ENCODE peak calls at places on chromosomes 4 and X, in eight cellular contexts. One of them, this sample, is unnamed.

GRCh38 chrX:37883196-37883595 is 35.8 kb upstream of the DYNLT3 start:
- DNase-seq in ovary: no peak
- DNase-seq in upper lobe of left lung: no peak
- DNase-seq in IMR-90: peak
- DNase-seq in heart left ventricle: no peak
- DNase-seq in right lobe of liver: no peak
- DNase-seq in body of pancreas: no peak
- DNase-seq in adrenal gland: no peak
- DNase-seq in this sample: no peak

GRCh38 chrX:17459596-17459995 is 84.6 kb downstream of the NHS start:
- DNase-seq in ovary: no peak
- DNase-seq in upper lobe of left lung: no peak
- DNase-seq in IMR-90: peak
- DNase-seq in heart left ventricle: no peak
- DNase-seq in right lobe of liver: no peak
- DNase-seq in body of pancreas: no peak
- DNase-seq in adrenal gland: no peak
- DNase-seq in this sample: no peak

GRCh38 chrX:44651347-44651746 is 108.7 kb upstream of the FUNDC1 start:
- DNase-seq in ovary: no peak
- DNase-seq in upper lobe of left lung: no peak
- DNase-seq in IMR-90: no peak
- DNase-seq in heart left ventricle: no peak
- DNase-seq in right lobe of liver: no peak
- DNase-seq in body of pancreas: peak
- DNase-seq in adrenal gland: no peak
- DNase-seq in this sample: no peak

GRCh38 chr4:111945014-111945413 is 200.2 kb upstream of the FAM241A start:
- DNase-seq in ovary: no peak
- DNase-seq in upper lobe of left lung: no peak
- DNase-seq in IMR-90: no peak
- DNase-seq in heart left ventricle: no peak
- DNase-seq in right lobe of liver: no peak
- DNase-seq in body of pancreas: no peak
- DNase-seq in adrenal gland: no peak
- DNase-seq in this sample: no peak

GRCh38 chrX:132009344-132009743 is 13.8 kb upstream of the STK26 start:
- DNase-seq in ovary: no peak
- DNase-seq in upper lobe of left lung: no peak
- DNase-seq in IMR-90: no peak
- DNase-seq in heart left ventricle: no peak
- DNase-seq in right lobe of liver: no peak
- DNase-seq in body of pancreas: no peak
- DNase-seq in adrenal gland: no peak
- DNase-seq in this sample: no peak

GRCh38 chr4:184801781-184802180 is 24.0 kb downstream of the ACSL1 start:
- DNase-seq in ovary: no peak
- DNase-seq in upper lobe of left lung: no peak
- DNase-seq in IMR-90: peak
- DNase-seq in heart left ventricle: no peak
- DNase-seq in right lobe of liver: no peak
- DNase-seq in body of pancreas: no peak
- DNase-seq in adrenal gland: peak
- DNase-seq in this sample: no peak

GRCh38 chrX:12011075-12011474 is 127.2 kb upstream of the FRMPD4 start:
- DNase-seq in ovary: no peak
- DNase-seq in upper lobe of left lung: no peak
- DNase-seq in IMR-90: peak
- DNase-seq in heart left ventricle: no peak
- DNase-seq in right lobe of liver: no peak
- DNase-seq in body of pancreas: no peak
- DNase-seq in adrenal gland: no peak
- DNase-seq in this sample: no peak

GRCh38 chrX:77953708-77954107 is 15.7 kb downstream of the PGAM4 start:
- DNase-seq in ovary: no peak
- DNase-seq in upper lobe of left lung: no peak
- DNase-seq in IMR-90: peak
- DNase-seq in heart left ventricle: no peak
- DNase-seq in right lobe of liver: no peak
- DNase-seq in body of pancreas: no peak
- DNase-seq in adrenal gland: no peak
- DNase-seq in this sample: no peak

GRCh38 chr4:168693750-168694470 is 197.1 kb downstream of the PALLD start:
- DNase-seq in ovary: no peak
- DNase-seq in upper lobe of left lung: no peak
- DNase-seq in IMR-90: peak
- DNase-seq in heart left ventricle: no peak
- DNase-seq in right lobe of liver: no peak
- DNase-seq in body of pancreas: no peak
- DNase-seq in adrenal gland: no peak
- DNase-seq in this sample: no peak

GRCh38 chr4:102791318-102791835 is 30.6 kb upstream of the MANBA start:
- DNase-seq in ovary: no peak
- DNase-seq in upper lobe of left lung: no peak
- DNase-seq in IMR-90: no peak
- DNase-seq in heart left ventricle: no peak
- DNase-seq in right lobe of liver: no peak
- DNase-seq in body of pancreas: no peak
- DNase-seq in adrenal gland: no peak
- DNase-seq in this sample: no peak

GRCh38 chr4:156999175-156999517 is 27.5 kb upstream of the PDGFC start:
- DNase-seq in ovary: no peak
- DNase-seq in upper lobe of left lung: no peak
- DNase-seq in IMR-90: peak
- DNase-seq in heart left ventricle: no peak
- DNase-seq in right lobe of liver: no peak
- DNase-seq in body of pancreas: peak
- DNase-seq in adrenal gland: peak
- DNase-seq in this sample: peak

GRCh38 chr4:20700007-20700761 is at the start of gene PACRGL:
- DNase-seq in ovary: peak
- DNase-seq in upper lobe of left lung: peak
- DNase-seq in IMR-90: peak
- DNase-seq in heart left ventricle: peak
- DNase-seq in right lobe of liver: peak
- DNase-seq in body of pancreas: peak
- DNase-seq in adrenal gland: peak
- DNase-seq in this sample: peak
- TF ChIP-seq POLR2A in ovary: peak
- TF ChIP-seq POLR2A in upper lobe of left lung: peak
- TF ChIP-seq POLR2A in IMR-90: peak
- TF ChIP-seq POLR2A in heart left ventricle: peak
- TF ChIP-seq POLR2A in right lobe of liver: peak
- TF ChIP-seq POLR2A in body of pancreas: peak
- TF ChIP-seq POLR2A in adrenal gland: peak
- TF ChIP-seq POLR2A in this sample: peak

GRCh38 chr4:138241281-138242075 is 671 bp downstream of the SLC7A11 start:
- DNase-seq in ovary: no peak
- DNase-seq in upper lobe of left lung: no peak
- DNase-seq in IMR-90: peak
- DNase-seq in heart left ventricle: no peak
- DNase-seq in right lobe of liver: no peak
- DNase-seq in body of pancreas: peak
- DNase-seq in adrenal gland: no peak
- DNase-seq in this sample: peak
- TF ChIP-seq POLR2A in ovary: no peak
- TF ChIP-seq POLR2A in upper lobe of left lung: no peak
- TF ChIP-seq POLR2A in IMR-90: no peak
- TF ChIP-seq POLR2A in heart left ventricle: no peak
- TF ChIP-seq POLR2A in right lobe of liver: no peak
- TF ChIP-seq POLR2A in body of pancreas: no peak
- TF ChIP-seq POLR2A in adrenal gland: no peak
- TF ChIP-seq POLR2A in this sample: no peak

GRCh38 chr4:15001825-15002658 is at the start of gene CPEB2:
- DNase-seq in ovary: peak
- DNase-seq in upper lobe of left lung: peak
- DNase-seq in IMR-90: peak
- DNase-seq in heart left ventricle: peak
- DNase-seq in right lobe of liver: peak
- DNase-seq in body of pancreas: peak
- DNase-seq in adrenal gland: peak
- DNase-seq in this sample: peak
- TF ChIP-seq POLR2A in ovary: peak
- TF ChIP-seq POLR2A in upper lobe of left lung: peak
- TF ChIP-seq POLR2A in IMR-90: peak
- TF ChIP-seq POLR2A in heart left ventricle: peak
- TF ChIP-seq POLR2A in right lobe of liver: peak
- TF ChIP-seq POLR2A in body of pancreas: peak
- TF ChIP-seq POLR2A in adrenal gland: peak
- TF ChIP-seq POLR2A in this sample: peak

GRCh38 chr4:771464-771863 is 54.5 kb downstream of the CPLX1 start:
- DNase-seq in ovary: no peak
- DNase-seq in upper lobe of left lung: no peak
- DNase-seq in IMR-90: no peak
- DNase-seq in heart left ventricle: no peak
- DNase-seq in right lobe of liver: no peak
- DNase-seq in body of pancreas: no peak
- DNase-seq in adrenal gland: no peak
- DNase-seq in this sample: no peak
- TF ChIP-seq POLR2A in ovary: no peak
- TF ChIP-seq POLR2A in upper lobe of left lung: no peak
- TF ChIP-seq POLR2A in IMR-90: no peak
- TF ChIP-seq POLR2A in heart left ventricle: no peak
- TF ChIP-seq POLR2A in right lobe of liver: no peak
- TF ChIP-seq POLR2A in body of pancreas: no peak
- TF ChIP-seq POLR2A in adrenal gland: no peak
- TF ChIP-seq POLR2A in this sample: no peak

GRCh38 chrX:136251042-136251991 is at the start of gene MAP7D3:
- DNase-seq in ovary: peak
- DNase-seq in upper lobe of left lung: peak
- DNase-seq in IMR-90: peak
- DNase-seq in heart left ventricle: peak
- DNase-seq in right lobe of liver: peak
- DNase-seq in body of pancreas: peak
- DNase-seq in adrenal gland: peak
- DNase-seq in this sample: peak
- TF ChIP-seq POLR2A in ovary: no peak
- TF ChIP-seq POLR2A in upper lobe of left lung: peak
- TF ChIP-seq POLR2A in IMR-90: peak
- TF ChIP-seq POLR2A in heart left ventricle: peak
- TF ChIP-seq POLR2A in right lobe of liver: peak
- TF ChIP-seq POLR2A in body of pancreas: no peak
- TF ChIP-seq POLR2A in adrenal gland: no peak
- TF ChIP-seq POLR2A in this sample: no peak

DNA sequence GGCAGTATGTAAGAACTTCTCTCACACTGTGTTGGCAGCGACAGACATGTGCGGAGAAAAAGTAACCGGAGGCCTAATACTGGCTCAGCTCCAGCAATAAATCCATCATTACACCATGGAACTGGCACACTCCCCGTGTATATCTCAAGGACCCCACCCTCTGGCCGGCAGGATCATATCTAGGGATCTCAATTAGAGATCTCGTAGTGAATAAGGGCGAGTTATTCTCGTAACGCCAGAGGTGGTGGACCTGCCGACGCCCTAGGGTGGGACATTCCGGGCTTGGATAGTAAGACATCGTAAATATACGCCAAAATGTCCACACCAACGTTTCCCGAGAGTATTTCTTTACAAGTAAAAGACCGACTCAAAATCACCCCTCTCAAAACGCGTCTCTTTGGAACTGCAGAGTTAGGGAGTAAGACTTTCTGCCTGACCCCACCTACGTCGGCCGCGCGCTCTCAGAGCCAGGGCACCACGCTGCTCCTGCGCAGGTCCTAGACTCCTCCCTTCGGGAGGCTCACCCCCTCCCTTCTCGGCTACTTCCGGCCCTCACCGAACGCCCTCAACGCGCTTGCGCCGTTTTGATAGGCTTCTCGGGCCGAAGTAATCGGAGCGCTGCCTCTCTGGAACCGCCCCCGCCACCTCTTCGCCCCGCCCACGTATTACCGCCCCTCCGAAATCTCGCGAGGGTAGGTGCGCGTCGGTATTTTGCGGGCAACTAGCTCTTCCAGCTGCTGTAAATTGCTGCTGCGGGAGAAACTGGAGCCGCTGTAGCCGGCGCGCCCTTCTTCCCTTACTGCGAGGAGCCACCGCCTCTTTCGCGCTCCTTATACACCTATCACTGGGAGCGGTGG is at the start of gene WDR44:
- DNase-seq in ovary: peak
- DNase-seq in upper lobe of left lung: peak
- DNase-seq in IMR-90: peak
- DNase-seq in heart left ventricle: peak
- DNase-seq in right lobe of liver: peak
- DNase-seq in body of pancreas: peak
- DNase-seq in adrenal gland: peak
- DNase-seq in this sample: peak
- TF ChIP-seq POLR2A in ovary: peak
- TF ChIP-seq POLR2A in upper lobe of left lung: peak
- TF ChIP-seq POLR2A in IMR-90: peak
- TF ChIP-seq POLR2A in heart left ventricle: peak
- TF ChIP-seq POLR2A in right lobe of liver: peak
- TF ChIP-seq POLR2A in body of pancreas: peak
- TF ChIP-seq POLR2A in adrenal gland: peak
- TF ChIP-seq POLR2A in this sample: peak

GRCh38 chrX:123310112-123310511 is 126.0 kb downstream of the GRIA3 start:
- DNase-seq in ovary: no peak
- DNase-seq in upper lobe of left lung: no peak
- DNase-seq in IMR-90: no peak
- DNase-seq in heart left ventricle: no peak
- DNase-seq in right lobe of liver: no peak
- DNase-seq in body of pancreas: no peak
- DNase-seq in adrenal gland: no peak
- DNase-seq in this sample: no peak
- TF ChIP-seq POLR2A in ovary: no peak
- TF ChIP-seq POLR2A in upper lobe of left lung: no peak
- TF ChIP-seq POLR2A in IMR-90: no peak
- TF ChIP-seq POLR2A in heart left ventricle: no peak
- TF ChIP-seq POLR2A in right lobe of liver: no peak
- TF ChIP-seq POLR2A in body of pancreas: no peak
- TF ChIP-seq POLR2A in adrenal gland: no peak
- TF ChIP-seq POLR2A in this sample: no peak

GRCh38 chr4:127965062-127965802 is at the start of the genes ABHD18 and MFSD8:
- DNase-seq in ovary: peak
- DNase-seq in upper lobe of left lung: peak
- DNase-seq in IMR-90: peak
- DNase-seq in heart left ventricle: peak
- DNase-seq in right lobe of liver: peak
- DNase-seq in body of pancreas: peak
- DNase-seq in adrenal gland: peak
- DNase-seq in this sample: peak
- TF ChIP-seq POLR2A in ovary: peak
- TF ChIP-seq POLR2A in upper lobe of left lung: peak
- TF ChIP-seq POLR2A in IMR-90: peak
- TF ChIP-seq POLR2A in heart left ventricle: peak
- TF ChIP-seq POLR2A in right lobe of liver: peak
- TF ChIP-seq POLR2A in body of pancreas: peak
- TF ChIP-seq POLR2A in adrenal gland: peak
- TF ChIP-seq POLR2A in this sample: peak

This sample was measured in erythroblast.